ENCODE peak calls at places on chromosomes 6 and 20, in eight cellular contexts. Y, O, U, K, Z, H, D and E are unnamed samples.

GRCh38 chr6:80610821-80611220 is 504.4 kb downstream of the BCKDHB start:
- DNase-seq in U (no peak), Y (no peak), Z (no peak), O (no peak), K (no peak), H (peak), D (no peak), E (no peak)

GRCh38 chr6:156262014-156262413 is 515.2 kb upstream of the ARID1B start:
- DNase-seq in D (no peak), Z (no peak), U (no peak), Y (no peak), H (no peak), O (no peak), K (no peak), E (no peak)

GRCh38 chr6:53896237-53896636 is 101.4 kb downstream of the LRRC1 start:
- DNase-seq in O (no peak), H (no peak), D (no peak), Z (no peak), Y (no peak), U (no peak), K (no peak), E (no peak)

GRCh38 chr20:43925786-43926185 is 11.1 kb downstream of the TOX2 start:
- DNase-seq in Y (no peak), O (no peak), U (no peak), H (no peak), D (peak), K (no peak), Z (no peak), E (no peak)

GRCh38 chr6:151671195-151671594 is 136.3 kb upstream of the ESR1 start:
- DNase-seq in H (no peak), U (no peak), D (no peak), Y (no peak), K (no peak), O (no peak), Z (no peak), E (no peak)

GRCh38 chr6:3213334-3213695 is 14.1 kb downstream of the TUBB2B start:
- DNase-seq in Z (no peak), K (no peak), U (no peak), Y (no peak), O (no peak), H (no peak), D (no peak), E (no peak)

GRCh38 chr6:27375613-27376079 is 12.9 kb upstream of the ZNF391 start:
- DNase-seq in Z (no peak), D (no peak), U (no peak), O (no peak), Y (no peak), K (no peak), H (no peak), E (no peak)

GRCh38 chr6:78513856-78514255 is 353.5 kb upstream of the IRAK1BP1 start:
- DNase-seq in H (no peak), K (no peak), U (no peak), D (no peak), Y (no peak), O (peak), Z (no peak), E (no peak)

GRCh38 chr20:9572690-9573089 is 58.3 kb downstream of the LAMP5 start:
- DNase-seq in K (no peak), D (no peak), Z (no peak), U (no peak), Y (no peak), H (no peak), O (no peak), E (no peak)

GRCh38 chr20:39661833-39662232 is 699.7 kb downstream of the DHX35 start:
- DNase-seq in Y (no peak), D (no peak), H (no peak), O (no peak), K (no peak), Z (no peak), U (no peak), E (no peak)